ENCODE peak calls at places on chromosome 17, in six cellular contexts. S, V, Z, M, B and G are unnamed samples.
A peak's percentile ranks its signal among the peaks of the same experiment; 100 is the strongest.

GRCh38 chr17:19707728-19708221 is 8.6 kb downstream of the SLC47A2 start:
- DNase-seq in M (no peak), B (peak; percentile 60), Z (no peak), V (no peak), S (no peak), G (no peak)

GRCh38 chr17:69500911-69501429 is 86.5 kb downstream of the MAP2K6 start:
- DNase-seq in M (no peak), S (no peak), B (no peak), Z (no peak), V (peak; percentile 27), G (no peak)

GRCh38 chr17:78665952-78666920 is 89.0 kb upstream of the DNAH17 start:
- DNase-seq in V (no peak), S (no peak), B (no peak), Z (no peak), M (no peak), G (peak; percentile 74)

GRCh38 chr17:27577124-27577761 is 53.7 kb upstream of the LGALS9 start:
- DNase-seq in Z (no peak), S (peak; percentile 52), V (no peak), B (no peak), M (no peak), G (no peak)

GRCh38 chr17:39726617-39727016 is 3.7 kb downstream of the MIEN1 start:
- DNase-seq in S (no peak), Z (no peak), B (no peak), V (no peak), M (no peak), G (no peak)

GRCh38 chr17:66982011-66982508 is 17.6 kb downstream of the CACNG4 start:
- DNase-seq in S (no peak), B (no peak), V (no peak), M (peak; percentile 38), Z (no peak), G (no peak)

GRCh38 chr17:21388066-21388465 is 11.9 kb downstream of the KCNJ12 start:
- DNase-seq in Z (no peak), V (no peak), M (no peak), S (no peak), B (no peak), G (no peak)

GRCh38 chr17:5211458-5211857 is 19.8 kb upstream of the ZNF594 start:
- DNase-seq in V (no peak), B (no peak), M (no peak), Z (no peak), S (no peak), G (no peak)

GRCh38 chr17:76137351-76138233 is 3.5 kb downstream of the FOXJ1 start:
- DNase-seq in B (no peak), M (no peak), Z (no peak), S (peak; percentile 77), V (no peak), G (no peak)

GRCh38 chr17:61053469-61053868 is 346.2 kb upstream of the TBX2 start:
- DNase-seq in B (no peak), V (no peak), M (no peak), Z (no peak), S (no peak), G (no peak)

GRCh38 chr17:1820518-1821252 is 9.0 kb downstream of the SMYD4 start:
- DNase-seq in M (no peak), B (no peak), S (no peak), V (no peak), Z (no peak), G (no peak)

GRCh38 chr17:62109378-62109902 is 44.4 kb upstream of the MED13 start:
- DNase-seq in Z (no peak), S (peak; percentile 77), V (peak; percentile 78), M (peak; percentile 86), B (no peak), G (no peak)

GRCh38 chr17:63419949-63420867 is 25.9 kb downstream of the CYB561 start:
- DNase-seq in S (no peak), M (no peak), B (no peak), V (no peak), Z (no peak), G (no peak)

GRCh38 chr17:32261937-32262510 is 3.6 kb upstream of the RHBDL3 start:
- DNase-seq in V (no peak), S (no peak), B (no peak), Z (no peak), M (no peak), G (no peak)

GRCh38 chr17:49344914-49345313 is 17.1 kb downstream of the ZNF652 start:
- DNase-seq in S (no peak), B (no peak), M (no peak), Z (no peak), V (no peak), G (no peak)

GRCh38 chr17:57637668-57638010 is 107.5 kb downstream of the CCDC182 start:
- DNase-seq in B (no peak), M (no peak), Z (no peak), S (no peak), V (no peak), G (no peak)

GRCh38 chr17:57988301-57989010 is 402 bp upstream of the VEZF1 start:
- DNase-seq in B (peak; percentile 93), V (peak; percentile 77), S (peak; percentile 83), M (peak; percentile 68), Z (peak; percentile 90), G (peak; percentile 84)

DNA sequence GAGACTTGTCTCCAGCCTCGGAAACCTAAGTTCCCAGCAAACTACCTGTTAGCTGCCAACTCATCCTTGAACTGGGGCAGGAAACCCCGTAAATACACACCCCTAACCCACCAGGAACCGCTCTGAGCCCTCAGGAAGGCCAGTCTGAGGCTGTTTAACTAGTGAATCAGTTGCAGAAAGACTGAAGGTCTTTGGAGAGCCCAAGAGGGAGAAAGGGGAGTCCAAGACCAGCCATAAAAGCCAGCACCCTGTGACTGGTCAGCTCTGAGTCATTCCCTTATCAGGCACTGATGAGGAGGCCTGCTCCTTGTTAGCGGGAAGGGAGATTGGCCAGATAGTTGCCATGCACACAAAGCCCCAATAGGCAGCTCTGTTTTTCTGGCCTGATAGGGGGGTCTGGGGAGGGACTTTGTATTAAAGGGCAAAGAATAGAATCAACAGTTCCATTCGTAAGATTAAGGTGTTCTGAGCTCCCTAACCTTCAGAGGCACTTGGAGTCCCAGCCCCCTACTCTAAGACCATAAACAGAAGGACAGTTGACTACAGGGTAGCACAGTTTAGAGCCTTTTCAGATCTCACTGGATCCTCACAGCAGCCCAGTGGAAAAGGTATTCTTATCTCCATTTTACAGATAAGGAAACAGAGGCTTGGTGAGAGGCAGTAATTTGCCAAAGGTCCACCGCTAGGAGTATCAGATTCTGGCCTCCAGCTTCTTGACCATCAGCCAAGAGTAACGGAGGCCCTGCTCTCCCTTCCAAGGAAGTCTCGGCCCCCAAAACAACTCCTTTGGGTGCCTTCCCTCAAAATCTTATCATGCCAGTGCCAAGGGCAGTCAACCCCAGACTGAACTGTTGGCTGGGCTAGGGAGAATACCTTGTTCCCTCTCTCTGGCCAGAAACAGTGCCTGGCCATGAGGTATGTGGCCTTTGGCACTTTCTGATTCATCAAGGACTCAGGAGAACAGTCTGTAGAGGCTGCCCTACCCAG is 2.2 kb upstream of the KRT19 start:
- DNase-seq in Z (no peak), B (no peak), V (peak; percentile 58), M (peak; percentile 65), S (no peak), G (no peak)
- TF ChIP-seq POLR2AphosphoS5 in Z (no peak), B (no peak), V (peak; percentile 60), M (peak; percentile 73), S (no peak), G (no peak)

GRCh38 chr17:74768069-74768762 is 7.9 kb downstream of the NAT9 start:
- DNase-seq in V (no peak), M (peak; percentile 89), S (no peak), Z (peak; percentile 81), B (no peak), G (no peak)
- TF ChIP-seq CTCF in V (no peak), M (no peak), S (no peak), Z (no peak), B (no peak), G (no peak)

DNA sequence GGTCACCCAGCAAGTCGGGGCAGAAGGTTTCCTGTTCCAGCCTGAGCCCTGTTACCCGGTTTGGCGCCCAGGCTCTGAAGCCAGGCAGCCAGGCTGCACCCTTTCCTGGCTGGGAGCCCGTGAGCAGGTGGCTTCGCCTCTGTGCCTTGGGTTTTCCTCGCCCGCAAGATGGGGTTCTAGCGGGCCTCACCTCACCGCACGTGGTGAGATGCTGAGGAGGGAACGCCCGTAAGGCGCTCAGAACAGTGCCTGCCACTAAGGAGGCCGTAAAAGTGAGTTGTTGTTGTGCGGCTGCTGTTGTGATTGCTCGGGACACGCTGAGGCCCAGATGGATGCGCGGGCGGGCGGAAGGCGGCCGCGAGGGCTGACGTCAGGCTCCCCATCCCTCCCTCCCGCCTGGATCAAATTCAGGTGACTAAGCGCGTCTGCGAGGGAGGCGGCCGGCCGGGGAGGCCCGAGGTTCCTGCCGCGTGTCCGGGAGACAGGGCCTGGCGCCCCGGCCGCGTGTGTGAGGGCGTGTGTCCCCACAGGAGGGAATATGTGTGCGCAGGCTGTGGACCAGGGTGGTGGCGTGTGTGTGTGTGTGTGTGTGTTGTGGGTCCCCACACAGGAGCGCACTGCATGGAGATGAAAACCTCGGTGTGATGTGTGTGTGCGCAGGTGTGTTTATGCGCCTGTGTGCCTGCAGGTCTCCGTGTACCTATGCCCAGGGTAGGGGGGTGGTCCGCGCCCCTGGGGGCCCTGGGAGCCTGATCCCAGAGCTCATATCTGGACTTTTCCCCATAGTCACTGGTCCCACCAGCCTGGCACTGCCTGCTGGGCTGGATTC is 4.3 kb downstream of the CAMKK1 start:
- DNase-seq in B (no peak), M (peak; percentile 81), Z (peak; percentile 97), S (peak; percentile 70), V (peak; percentile 85), G (peak; percentile 94)
- TF ChIP-seq EP300 in B (no peak), M (no peak), Z (peak; percentile 66), S (no peak), V (no peak), G (no peak)

GRCh38 chr17:82242977-82243647 is 14.3 kb downstream of the SLC16A3 start:
- DNase-seq in S (no peak), V (peak; percentile 65), B (no peak), Z (peak; percentile 95), M (peak; percentile 88), G (no peak)
- TF ChIP-seq POLR2AphosphoS5 in S (no peak), V (peak; percentile 19), B (peak; percentile 77), Z (peak; percentile 69), M (no peak), G (no peak)

GRCh38 chr17:15247891-15248529 is 17.1 kb downstream of the PMP22 start:
- DNase-seq in M (no peak), Z (no peak), V (no peak), B (peak; percentile 66), S (no peak), G (no peak)
- TF ChIP-seq CTCF in M (no peak), Z (no peak), V (no peak), B (no peak), S (peak; percentile 56), G (no peak)